ENCODE peak calls at places on chromosome 2, in four cellular contexts. Q is A549, J is K562, T is HepG2. M is an unnamed sample.

GRCh38 chr2:95278051-95278471 is 3.8 kb downstream of the PROM2 start:
- DNase-seq in J (no peak), Q (no peak), T (no peak), M (no peak)

GRCh38 chr2:39436592-39437521 is at the start of gene MAP4K3:
- DNase-seq in T (peak; percentile 96), J (peak; percentile 95), Q (peak; percentile 97), M (peak; percentile 95)

GRCh38 chr2:149236413-149236812 is 94.0 kb upstream of the LYPD6 start:
- DNase-seq in T (no peak), J (no peak), Q (no peak), M (no peak)

GRCh38 chr2:15893689-15894325 is 46.5 kb upstream of the MYCN start:
- DNase-seq in J (no peak), Q (no peak), T (no peak), M (no peak)

GRCh38 chr2:31429040-31429439 is 14.5 kb upstream of the XDH start:
- DNase-seq in T (no peak), Q (no peak), J (no peak), M (no peak)

GRCh38 chr2:6973895-6974545 is 56.8 kb downstream of the RNF144A start:
- DNase-seq in Q (no peak), J (no peak), T (no peak), M (no peak)

GRCh38 chr2:25664531-25665307 is 8.7 kb downstream of the DTNB start:
- DNase-seq in J (peak; percentile 64), T (peak; percentile 79), Q (peak; percentile 91), M (peak; percentile 69)

GRCh38 chr2:121858406-121858805 is 103.0 kb downstream of the TSN start:
- DNase-seq in T (no peak), Q (no peak), J (no peak), M (no peak)

GRCh38 chr2:157258520-157259326 is 1.2 kb downstream of the GALNT5 start:
- DNase-seq in Q (no peak), J (peak; percentile 77), T (no peak), M (no peak)

GRCh38 chr2:135965756-135966155 is 19.7 kb downstream of the DARS1 start:
- DNase-seq in T (no peak), J (no peak), Q (no peak), M (no peak)

GRCh38 chr2:212392544-212392943 is 146.1 kb downstream of the ERBB4 start:
- DNase-seq in T (no peak), J (no peak), Q (no peak), M (no peak)

GRCh38 chr2:42906557-42907380 is 114.4 kb upstream of the HAAO start:
- DNase-seq in T (no peak), Q (no peak), J (peak; percentile 65), M (peak; percentile 36)

GRCh38 chr2:177429688-177430325 is 37.2 kb downstream of the AGPS start:
- DNase-seq in J (no peak), Q (no peak), T (no peak), M (no peak)

GRCh38 chr2:60424233-60424632 is 129.2 kb downstream of the BCL11A start:
- DNase-seq in J (no peak), T (no peak), Q (no peak), M (no peak)

GRCh38 chr2:173109253-173110188 is 33.9 kb downstream of the MAP3K20 start:
- DNase-seq in T (peak; percentile 37), Q (peak; percentile 77), J (no peak), M (no peak)

GRCh38 chr2:140473851-140474250 is 1657.0 kb downstream of the LRP1B start:
- DNase-seq in Q (no peak), T (no peak), J (no peak), M (no peak)

GRCh38 chr2:71672011-71672639 is 218.8 kb downstream of the DYSF start:
- DNase-seq in T (peak; percentile 18), Q (no peak), J (no peak), M (peak; percentile 62)

GRCh38 chr2:114022360-114023085 is 132.6 kb downstream of the ACTR3 start:
- DNase-seq in T (peak; percentile 67), J (no peak), Q (peak; percentile 43), M (no peak)

GRCh38 chr2:73892631-73893329 is at the start of gene ACTG2:
- DNase-seq in Q (no peak), T (no peak), J (no peak), M (no peak)

GRCh38 chr2:19988600-19988999 is 1.3 kb downstream of the WDR35 start:
- DNase-seq in Q (no peak), J (no peak), T (no peak), M (no peak)

GRCh38 chr2:53036196-53036595 is 731.4 kb upstream of the CHAC2 start:
- DNase-seq in T (no peak), J (no peak), Q (no peak), M (no peak)

GRCh38 chr2:2879776-2880175 is 497.8 kb downstream of the EIPR1 start:
- DNase-seq in Q (no peak), T (no peak), J (no peak), M (no peak)

GRCh38 chr2:196515041-196515440 is 124.5 kb upstream of the CCDC150 start:
- DNase-seq in Q (no peak), J (no peak), T (no peak), M (no peak)

GRCh38 chr2:188983427-188984101 is 9.4 kb downstream of the COL3A1 start:
- DNase-seq in J (no peak), Q (no peak), T (peak; percentile 41), M (no peak)

GRCh38 chr2:205686231-205687017 is 4.1 kb downstream of the NRP2 start:
- DNase-seq in T (no peak), J (no peak), Q (no peak), M (no peak)

GRCh38 chr2:162014751-162015150 is 59.3 kb downstream of the DPP4 start:
- DNase-seq in T (no peak), Q (no peak), J (no peak), M (no peak)

GRCh38 chr2:88016948-88017779 is 817 bp upstream of the RNU2-63P start:
- DNase-seq in J (peak; percentile 14), T (peak; percentile 75), Q (peak; percentile 83), M (peak; percentile 69)

GRCh38 chr2:96715658-96716057 is 24.2 kb downstream of the LMAN2L start:
- DNase-seq in J (no peak), T (peak; percentile 80), Q (peak; percentile 35), M (no peak)

GRCh38 chr2:21317131-21317530 is 193.4 kb downstream of the TDRD15 start:
- DNase-seq in T (peak; percentile 60), J (peak; percentile 67), Q (peak; percentile 52), M (peak; percentile 61)

GRCh38 chr2:134815741-134816140 is 22.7 kb upstream of the ACMSD start:
- DNase-seq in Q (no peak), J (no peak), T (no peak), M (no peak)

GRCh38 chr2:165633431-165633830 is 160.6 kb downstream of the GALNT3 start:
- DNase-seq in T (no peak), J (no peak), Q (no peak), M (no peak)

GRCh38 chr2:17878222-17879136 is at the start of gene KCNS3:
- DNase-seq in T (no peak), J (peak; percentile 87), Q (peak; percentile 23), M (peak; percentile 56)

GRCh38 chr2:41441958-41442357 is 605.9 kb upstream of the PKDCC start:
- DNase-seq in J (no peak), T (no peak), Q (no peak), M (no peak)

GRCh38 chr2:174761837-174762236 is 2.4 kb downstream of the CHRNA1 start:
- DNase-seq in Q (no peak), J (no peak), T (no peak), M (no peak)

GRCh38 chr2:24022975-24023575 is 13.2 kb downstream of the MFSD2B start:
- DNase-seq in T (no peak), Q (no peak), J (no peak), M (no peak)

GRCh38 chr2:76679025-76679396 is 843.2 kb downstream of the LRRTM4 start:
- DNase-seq in J (no peak), Q (no peak), T (no peak), M (no peak)

GRCh38 chr2:161983896-161984295 is 90.1 kb downstream of the DPP4 start:
- DNase-seq in Q (no peak), J (no peak), T (no peak), M (no peak)

DNA sequence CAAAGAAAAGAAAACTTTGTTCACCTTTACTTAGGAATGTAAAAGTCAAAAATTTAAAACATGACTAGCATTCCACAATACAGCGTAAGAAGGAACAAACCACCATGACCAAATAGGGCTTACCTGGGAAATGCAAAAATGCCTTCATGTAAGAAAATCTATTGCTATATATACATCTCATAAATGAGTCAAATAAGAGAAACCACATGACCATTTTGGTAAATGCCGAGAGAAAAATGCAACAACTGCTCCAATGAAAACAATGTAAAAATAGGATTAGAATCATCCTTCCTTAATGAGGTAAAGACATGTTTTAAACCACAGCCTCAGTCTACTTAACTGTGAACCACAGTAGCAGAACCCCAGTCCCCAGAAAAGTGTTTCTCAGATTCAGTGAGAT is 49.4 kb downstream of the TGOLN2 start:
- DNase-seq in J (no peak), T (no peak), Q (no peak), M (no peak)
- TF ChIP-seq NR3C1 in J (no peak), T (no peak), Q (no peak), M (no peak)

DNA sequence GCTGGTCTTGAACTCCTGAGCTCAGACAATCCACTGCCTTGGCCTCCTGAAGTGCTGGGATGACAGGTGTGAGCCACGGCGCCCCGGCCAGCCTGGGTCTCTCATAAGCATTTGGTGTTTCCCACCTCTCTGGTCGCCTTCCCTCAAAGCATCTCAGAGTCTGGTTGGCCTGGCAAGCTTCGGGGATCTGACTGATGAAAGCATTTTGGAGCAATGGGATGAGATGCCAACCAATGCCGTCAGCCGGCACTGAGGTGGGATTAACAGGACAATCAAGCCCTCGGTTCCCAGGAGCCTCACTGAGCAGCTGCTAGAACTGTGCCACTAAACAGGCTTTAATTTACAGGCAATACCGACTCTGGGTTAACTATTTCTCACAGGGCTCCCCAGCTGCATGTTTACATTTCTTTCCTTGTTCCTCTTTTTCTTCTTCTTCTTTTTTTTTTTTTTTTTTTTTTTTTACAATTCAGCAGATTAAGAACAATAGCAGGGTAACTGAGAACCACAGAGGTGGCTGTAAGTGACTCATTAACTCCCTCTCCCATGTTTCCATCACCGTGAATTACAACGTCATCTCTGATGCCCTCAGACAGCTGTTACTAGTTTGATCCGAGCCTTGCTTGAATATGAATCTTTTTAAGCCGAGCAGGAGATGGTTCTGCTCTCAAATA is 38.0 kb downstream of the ODC1 start:
- DNase-seq in J (no peak), Q (no peak), T (no peak), M (no peak)
- TF ChIP-seq MAX in J (no peak), Q (no peak), T (no peak), M (no peak)

DNA sequence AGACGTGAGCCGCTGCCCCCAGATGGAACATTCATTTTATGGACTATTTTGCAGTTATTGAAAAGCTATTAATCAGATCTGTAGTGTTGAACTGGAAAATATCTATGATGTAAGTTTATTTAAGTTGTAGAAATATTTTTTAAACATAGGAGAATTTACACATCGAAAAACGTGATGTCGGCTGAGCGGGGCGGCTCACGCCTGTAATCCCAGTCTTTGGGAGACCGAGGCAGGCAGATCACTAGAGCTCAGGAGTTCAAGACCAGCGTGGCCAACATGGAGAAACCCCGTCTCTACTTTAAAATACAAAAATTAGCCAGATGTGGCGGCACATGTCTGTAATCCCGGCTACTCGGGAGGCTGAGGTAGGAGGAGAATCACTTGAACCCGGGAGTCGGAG is 2.0 kb upstream of the TIA1 start:
- DNase-seq in Q (no peak), J (no peak), T (no peak), M (no peak)
- TF ChIP-seq NR3C1 in Q (no peak), J (no peak), T (no peak), M (no peak)

GRCh38 chr2:11387100-11387390 is 42.6 kb upstream of the ROCK2 start:
- DNase-seq in J (no peak), Q (no peak), T (no peak), M (no peak)
- TF ChIP-seq MAX in J (no peak), Q (no peak), T (no peak), M (no peak)